ENCODE peak calls at places on chromosomes 4 and X, in seven cellular contexts. C is astrocyte of the spinal cord; V is astrocyte; P is progenitor cell of endocrine pancreas; Q is CD8-positive, alpha-beta T cell; N is WERI-Rb-1; I is cardiac fibroblast. K is an unnamed sample.

GRCh38 chr4:54234497-54235205 is 5.6 kb downstream of the PDGFRA start:
- DNase-seq in C (no peak), V (no peak), P (no peak), Q (no peak), N (no peak), I (peak), K (no peak)

GRCh38 chrX:261858-262390 is 19.3 kb upstream of the PLCXD1 start:
- DNase-seq in C (no peak), V (no peak), P (no peak), Q (no peak), N (peak), I (peak), K (no peak)

GRCh38 chrX:2410279-2411020 is 90.3 kb downstream of the DHRSX start:
- DNase-seq in C (no peak), V (no peak), P (no peak), Q (no peak), N (no peak), I (no peak), K (no peak)

GRCh38 chr4:122796801-122797404 is 29.7 kb upstream of the FGF2 start:
- DNase-seq in C (no peak), V (no peak), P (no peak), Q (no peak), N (no peak), I (no peak), K (no peak)

GRCh38 chr4:167713756-167714155 is 378.6 kb upstream of the ANXA10 start:
- DNase-seq in C (peak), V (peak), P (no peak), Q (no peak), N (no peak), I (no peak), K (no peak)

GRCh38 chr4:110354460-110354859 is 121.5 kb upstream of the ENPEP start:
- DNase-seq in C (no peak), V (no peak), P (no peak), Q (no peak), N (no peak), I (no peak), K (no peak)

GRCh38 chrX:23816179-23816578 is 33.2 kb downstream of the SAT1 start:
- DNase-seq in C (no peak), V (no peak), P (no peak), Q (no peak), N (no peak), I (no peak), K (no peak)

GRCh38 chrX:119036369-119037029 is 36.3 kb upstream of the CT47C1 start:
- DNase-seq in C (no peak), V (no peak), P (no peak), Q (no peak), N (no peak), I (no peak), K (no peak)

GRCh38 chr4:114599231-114600065 is 841 bp downstream of the UGT8 start:
- DNase-seq in C (peak), V (peak), P (no peak), Q (peak), N (peak), I (no peak), K (no peak)

GRCh38 chrX:7706032-7706431 is 136.9 kb upstream of the VCX start:
- DNase-seq in C (peak), V (no peak), P (no peak), Q (no peak), N (no peak), I (no peak), K (no peak)

GRCh38 chrX:15269618-15270521 is at the start of gene ASB9:
- DNase-seq in C (peak), V (peak), P (peak), Q (peak), N (no peak), I (peak), K (no peak)

GRCh38 chr4:152259866-152260265 is 276.0 kb downstream of the FBXW7 start:
- DNase-seq in C (peak), V (peak), P (no peak), Q (no peak), N (no peak), I (no peak), K (no peak)

GRCh38 chr4:40923326-40924095 is 173.8 kb downstream of the NSUN7 start:
- DNase-seq in C (no peak), V (no peak), P (no peak), Q (no peak), N (no peak), I (no peak), K (no peak)

GRCh38 chrX:134670241-134670811 is 12.1 kb upstream of the PLAC1 start:
- DNase-seq in C (peak), V (peak), P (peak), Q (no peak), N (no peak), I (peak), K (no peak)

GRCh38 chr4:26858035-26858918 is 2.4 kb upstream of the STIM2 start:
- DNase-seq in C (no peak), V (no peak), P (no peak), Q (no peak), N (no peak), I (no peak), K (no peak)

GRCh38 chr4:28378109-28378830 is 1517.6 kb downstream of the STIM2 start:
- DNase-seq in C (no peak), V (no peak), P (no peak), Q (no peak), N (no peak), I (peak), K (no peak)

GRCh38 chrX:138745215-138745614 is 33.7 kb upstream of the FGF13 start:
- DNase-seq in C (peak), V (peak), P (peak), Q (peak), N (peak), I (peak), K (no peak)

GRCh38 chr4:148064451-148064850 is 332.6 kb downstream of the ARHGAP10 start:
- DNase-seq in C (no peak), V (no peak), P (no peak), Q (no peak), N (peak), I (no peak), K (no peak)

GRCh38 chrX:95318882-95319281 is 1365.8 kb upstream of the DIAPH2 start:
- DNase-seq in C (no peak), V (no peak), P (no peak), Q (no peak), N (peak), I (no peak), K (no peak)

GRCh38 chrX:50081282-50081955 is 119.4 kb downstream of the AKAP4 start:
- DNase-seq in C (peak), V (no peak), P (no peak), Q (no peak), N (peak), I (peak), K (no peak)

GRCh38 chr4:38099908-38100407 is 139.8 kb downstream of the PTTG2 start:
- DNase-seq in C (peak), V (peak), P (no peak), Q (no peak), N (no peak), I (peak), K (no peak)

GRCh38 chrX:73215263-73215662 is 612 bp upstream of the NAP1L2 start:
- DNase-seq in C (no peak), V (no peak), P (no peak), Q (no peak), N (no peak), I (no peak), K (no peak)

GRCh38 chr4:77047037-77047436 is 28.8 kb downstream of the CCNI start:
- DNase-seq in C (peak), V (no peak), P (no peak), Q (no peak), N (no peak), I (peak), K (no peak)

GRCh38 chr4:159367421-159368105 is 264.7 kb downstream of the RAPGEF2 start:
- DNase-seq in C (no peak), V (no peak), P (no peak), Q (no peak), N (no peak), I (no peak), K (no peak)

GRCh38 chr4:71130827-71131603 is 137.6 kb downstream of the DCK start:
- DNase-seq in C (peak), V (peak), P (no peak), Q (no peak), N (peak), I (peak), K (no peak)

GRCh38 chr4:89316931-89317366 is 9.3 kb upstream of the GPRIN3 start:
- DNase-seq in C (peak), V (peak), P (no peak), Q (peak), N (no peak), I (peak), K (no peak)

GRCh38 chr4:8156617-8157016 is 2.0 kb downstream of the ABLIM2 start:
- DNase-seq in C (no peak), V (no peak), P (no peak), Q (no peak), N (no peak), I (no peak), K (no peak)

GRCh38 chr4:122346036-122346435 is 32.8 kb upstream of the ADAD1 start:
- DNase-seq in C (no peak), V (peak), P (no peak), Q (no peak), N (no peak), I (no peak), K (no peak)

GRCh38 chrX:40173662-40174593 is 76.2 kb upstream of the BCOR start:
- DNase-seq in C (no peak), V (no peak), P (no peak), Q (peak), N (peak), I (no peak), K (no peak)

GRCh38 chr4:76546282-76547166 is 111.5 kb downstream of the SHROOM3 start:
- DNase-seq in C (peak), V (peak), P (no peak), Q (no peak), N (peak), I (peak), K (no peak)

GRCh38 chr4:5730436-5730835 is 19.4 kb downstream of the EVC start:
- DNase-seq in C (no peak), V (no peak), P (no peak), Q (no peak), N (no peak), I (no peak), K (no peak)

GRCh38 chr4:162959056-162959455 is 207.6 kb downstream of the NAF1 start:
- DNase-seq in C (no peak), V (no peak), P (no peak), Q (no peak), N (peak), I (peak), K (no peak)
- TF ChIP-seq CTCF in C (no peak), V (no peak), P (peak), Q (no peak), N (peak), I (no peak), K (no peak)

GRCh38 chr4:144670776-144671175 is 24.8 kb downstream of the HHIP start:
- DNase-seq in C (no peak), V (no peak), P (no peak), Q (no peak), N (peak), I (no peak), K (no peak)

GRCh38 chr4:144674711-144675110 is 28.8 kb downstream of the HHIP start:
- DNase-seq in C (no peak), V (no peak), P (no peak), Q (no peak), N (no peak), I (no peak), K (no peak)
- TF ChIP-seq CTCF in C (no peak), V (no peak), P (no peak), Q (no peak), N (no peak), I (no peak), K (no peak)

GRCh38 chr4:23368081-23368697 is 521.7 kb downstream of the PPARGC1A start:
- DNase-seq in C (no peak), V (no peak), P (no peak), Q (no peak), N (peak), I (peak), K (no peak)
- TF ChIP-seq CTCF in C (peak), V (peak), P (peak), Q (no peak), N (peak), I (no peak), K (no peak)

DNA sequence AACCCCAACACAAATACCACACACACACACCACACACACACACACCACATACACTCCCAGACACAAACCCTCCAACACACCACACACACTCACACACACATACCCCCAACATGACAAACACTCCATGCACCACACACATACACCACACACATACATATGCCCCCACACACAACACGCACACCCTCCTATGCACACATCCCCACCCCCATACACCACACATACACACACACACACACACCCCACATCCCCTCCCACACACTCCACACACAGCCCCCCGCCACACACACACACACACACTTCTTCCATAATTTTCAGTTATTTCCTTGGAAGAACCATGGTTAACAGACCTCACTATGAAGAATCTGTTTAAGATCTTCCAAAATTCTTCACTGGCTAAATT is 173.5 kb upstream of the KCNIP4 start:
- DNase-seq in C (no peak), V (no peak), P (no peak), Q (no peak), N (no peak), I (no peak), K (no peak)
- TF ChIP-seq CTCF in C (no peak), V (no peak), P (no peak), Q (no peak), N (no peak), I (no peak), K (no peak)

GRCh38 chrX:131802836-131803626 is 220.1 kb upstream of the STK26 start:
- DNase-seq in C (peak), V (no peak), P (no peak), Q (peak), N (peak), I (no peak), K (no peak)
- TF ChIP-seq CTCF in C (peak), V (no peak), P (no peak), Q (no peak), N (peak), I (peak), K (no peak)

GRCh38 chr4:14871676-14872430 is 130.4 kb upstream of the CPEB2 start:
- DNase-seq in C (no peak), V (no peak), P (no peak), Q (peak), N (peak), I (no peak), K (no peak)
- TF ChIP-seq CTCF in C (peak), V (no peak), P (peak), Q (no peak), N (peak), I (peak), K (peak)